ENCODE peak calls at places on chromosomes 4 and X, in seven cellular contexts. L is K562, X is HCT116, F is HepG2, B is H1, S is GM12878, H is SK-N-SH. U is an unnamed sample.

GRCh38 chrX:68403060-68403459 is 30.2 kb downstream of the OPHN1 start:
- DNase-seq in X (no peak), B (no peak), S (no peak), L (no peak), H (no peak), F (no peak), U (no peak)

GRCh38 chrX:154074199-154074598 is 23.3 kb downstream of the MECP2 start:
- DNase-seq in S (no peak), F (peak; percentile 19), H (no peak), L (no peak), B (no peak), X (no peak), U (peak; percentile 9)

GRCh38 chr4:89482248-89482647 is 174.6 kb upstream of the GPRIN3 start:
- DNase-seq in X (peak; percentile 68), S (no peak), B (no peak), H (peak; percentile 61), L (peak; percentile 25), F (peak; percentile 35), U (peak; percentile 13)

GRCh38 chr4:23333946-23334878 is 555.6 kb downstream of the PPARGC1A start:
- DNase-seq in F (no peak), H (no peak), L (peak; percentile 59), X (no peak), S (peak; percentile 39), B (no peak), U (peak; percentile 46)

GRCh38 chr4:53192496-53192895 is 173.4 kb downstream of the SCFD2 start:
- DNase-seq in L (no peak), B (no peak), S (no peak), H (no peak), F (no peak), X (no peak), U (no peak)

GRCh38 chrX:74535211-74535621 is 79.2 kb downstream of the RLIM start:
- DNase-seq in H (peak; percentile 54), S (no peak), L (peak; percentile 16), F (peak; percentile 16), B (no peak), X (peak; percentile 21), U (peak; percentile 28)

GRCh38 chrX:97860206-97860605 is 976.5 kb downstream of the RPA4 start:
- DNase-seq in F (no peak), L (no peak), S (no peak), X (no peak), B (no peak), H (no peak), U (no peak)

GRCh38 chr4:114277690-114278089 is 298.2 kb upstream of the ARSJ start:
- DNase-seq in F (no peak), H (no peak), S (no peak), L (no peak), X (no peak), B (no peak), U (no peak)

GRCh38 chr4:119025440-119025839 is 110.2 kb upstream of the MYOZ2 start:
- DNase-seq in X (peak; percentile 35), B (no peak), L (peak; percentile 35), S (no peak), H (no peak), F (no peak), U (peak; percentile 16)

GRCh38 chr4:118994030-118994429 is 105.4 kb downstream of the SYNPO2 start:
- DNase-seq in X (no peak), H (no peak), B (no peak), F (no peak), S (no peak), L (no peak), U (no peak)

GRCh38 chr4:40388248-40388647 is 53.1 kb downstream of the CHRNA9 start:
- DNase-seq in B (no peak), S (no peak), L (peak; percentile 19), F (no peak), H (no peak), X (no peak), U (no peak)

GRCh38 chr4:39043697-39044363 is 11.6 kb upstream of the TMEM156 start:
- DNase-seq in X (no peak), F (peak; percentile 24), B (no peak), L (no peak), H (peak; percentile 34), S (peak; percentile 32), U (no peak)

GRCh38 chrX:2781226-2781571 is 29.4 kb downstream of the XG start:
- DNase-seq in H (no peak), X (no peak), L (no peak), S (no peak), B (no peak), F (no peak), U (no peak)

GRCh38 chr4:87633239-87633638 is 16.8 kb upstream of the DMP1 start:
- DNase-seq in X (no peak), F (no peak), B (no peak), H (peak; percentile 24), S (no peak), L (peak; percentile 4), U (no peak)

GRCh38 chrX:130829526-130830515 is 73.2 kb downstream of the ENOX2 start:
- DNase-seq in F (no peak), L (no peak), S (no peak), B (no peak), X (no peak), H (no peak), U (no peak)

GRCh38 chr4:44016582-44017421 is 431.8 kb downstream of the KCTD8 start:
- DNase-seq in B (no peak), L (no peak), F (peak; percentile 42), X (no peak), H (no peak), S (no peak), U (no peak)

GRCh38 chr4:140637836-140638235 is 69.1 kb upstream of the UCP1 start:
- DNase-seq in B (no peak), L (peak; percentile 60), F (peak; percentile 59), S (no peak), H (peak; percentile 69), X (peak; percentile 35), U (peak; percentile 30)
- TF ChIP-seq JUND in B (no peak), L (no peak), F (no peak), S (no peak), H (no peak), X (no peak), U (no peak)

DNA sequence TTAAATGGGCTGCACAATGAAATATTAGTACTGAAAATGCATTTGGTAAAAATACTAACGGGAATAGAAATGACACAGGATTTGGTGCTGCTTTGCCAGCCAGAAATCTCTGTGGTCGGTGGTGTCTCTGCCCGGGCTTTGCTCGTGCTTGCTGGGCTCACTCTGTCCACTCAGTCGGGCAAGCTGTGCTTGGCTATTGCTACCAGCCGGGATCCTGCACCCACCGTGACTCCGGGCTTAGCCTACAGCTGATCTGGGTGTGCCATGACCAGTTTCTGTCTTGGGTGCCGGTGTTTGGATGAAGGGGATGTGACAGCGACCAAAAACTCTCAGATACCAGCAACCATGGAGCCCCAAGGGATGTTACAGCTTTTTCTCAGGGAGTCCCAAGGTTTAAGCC is 487.7 kb downstream of the TECRL start:
- DNase-seq in X (no peak), F (no peak), H (peak; percentile 3), B (no peak), L (no peak), S (no peak), U (peak; percentile 9)
- TF ChIP-seq JUND in X (no peak), F (no peak), H (no peak), B (no peak), L (no peak), S (no peak), U (no peak)

GRCh38 chr4:104420766-104421165 is 73.9 kb downstream of the CXXC4 start:
- DNase-seq in F (no peak), B (peak; percentile 15), X (no peak), H (no peak), L (no peak), S (no peak), U (no peak)
- TF ChIP-seq JUND in F (no peak), B (no peak), X (no peak), H (no peak), L (no peak), S (no peak), U (no peak)

GRCh38 chr4:10031663-10032590 is 10.6 kb upstream of the SLC2A9 start:
- DNase-seq in X (no peak), B (no peak), S (no peak), F (no peak), L (no peak), H (no peak), U (no peak)

GRCh38 chr4:10032625-10033024 is 11.3 kb upstream of the SLC2A9 start:
- DNase-seq in X (peak; percentile 13), S (no peak), H (no peak), B (no peak), L (no peak), F (peak; percentile 73), U (peak; percentile 16)

GRCh38 chr4:10034136-10034535 is 12.8 kb upstream of the SLC2A9 start:
- DNase-seq in L (no peak), B (no peak), H (no peak), F (no peak), S (no peak), X (no peak), U (no peak)

GRCh38 chr4:10034612-10035104 is 13.4 kb upstream of the SLC2A9 start:
- DNase-seq in X (no peak), F (no peak), H (no peak), L (no peak), S (no peak), B (no peak), U (no peak)

DNA sequence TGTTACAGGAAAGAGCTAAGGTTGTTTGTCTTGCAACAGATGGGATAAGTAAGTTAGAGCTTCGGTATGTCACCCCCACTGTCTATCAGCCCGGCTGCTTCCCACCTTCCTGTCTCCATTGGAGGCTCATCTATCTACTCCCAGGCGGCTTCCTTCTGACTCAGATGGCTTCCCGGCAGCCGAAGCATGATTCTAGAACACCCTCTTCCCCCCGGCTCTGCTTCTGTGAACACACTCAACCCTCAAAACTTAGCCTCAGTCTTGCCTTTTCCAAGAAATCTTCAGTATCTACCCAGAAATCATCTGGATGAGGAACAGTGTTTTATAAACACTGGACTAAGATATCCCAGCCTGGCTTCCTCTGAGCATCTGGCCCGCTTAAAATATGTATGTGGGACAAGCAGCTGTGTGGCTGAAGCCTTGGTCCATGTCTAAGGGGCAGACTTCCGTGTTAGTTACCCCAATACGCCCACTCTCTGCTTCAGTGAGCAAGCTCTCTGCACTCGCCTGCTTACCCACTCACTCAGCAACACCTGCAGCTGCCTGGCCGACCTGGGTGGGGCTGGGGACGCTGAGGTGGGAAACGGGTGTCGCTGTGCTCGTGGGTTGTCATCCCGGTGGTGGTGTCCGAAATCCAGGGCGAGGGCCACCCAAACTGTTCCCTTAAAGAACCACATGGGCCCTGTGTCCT is 12.0 kb upstream of the SLC2A9 start:
- DNase-seq in L (peak; percentile 52), F (no peak), H (no peak), B (no peak), S (no peak), X (no peak), U (no peak)
- TF ChIP-seq JUND in L (no peak), F (no peak), H (no peak), B (no peak), S (no peak), X (no peak), U (no peak)

GRCh38 chr4:185839204-185839712 is 27.3 kb upstream of the SORBS2 start:
- DNase-seq in F (no peak), S (no peak), X (peak; percentile 54), B (peak; percentile 96), L (no peak), H (no peak), U (no peak)
- TF ChIP-seq JUND in F (no peak), S (no peak), X (peak; percentile 83), B (peak; percentile 96), L (no peak), H (peak; percentile 94), U (no peak)

U was measured in T47D.